ENCODE peak calls at places on chromosomes 5 and 9, in four cellular contexts. N, S, O and U are unnamed samples.
A peak's percentile ranks its signal among the peaks of the same experiment; 100 is the strongest.

GRCh38 chr5:111603446-111603827 is 91.1 kb upstream of the STARD4 start:
- DNase-seq in N (no peak), S (no peak), O (no peak), U (no peak)

GRCh38 chr9:25742241-25742640 is 64.0 kb upstream of the TUSC1 start:
- DNase-seq in N (no peak), S (no peak), O (no peak), U (no peak)

GRCh38 chr5:10145922-10146321 is 103.8 kb downstream of the ATPSCKMT start:
- DNase-seq in N (no peak), S (peak; percentile 44), O (no peak), U (no peak)

GRCh38 chr9:84668204-84669007 is 1.1 kb upstream of the NTRK2 start:
- DNase-seq in N (no peak), S (peak; percentile 61), O (peak; percentile 74), U (peak; percentile 61)

GRCh38 chr5:63398346-63398745 is 563.9 kb downstream of the HTR1A start:
- DNase-seq in N (no peak), S (no peak), O (no peak), U (no peak)

GRCh38 chr5:59579101-59579885 is 314.2 kb downstream of the PDE4D start:
- DNase-seq in N (no peak), S (no peak), O (no peak), U (no peak)

GRCh38 chr5:146904890-146905289 is 26.3 kb upstream of the PPP2R2B start:
- DNase-seq in N (no peak), S (no peak), O (no peak), U (no peak)

GRCh38 chr9:137113385-137114159 is 961 bp downstream of the DPP7 start:
- DNase-seq in N (peak; percentile 7), S (peak; percentile 62), O (no peak), U (peak; percentile 58)

GRCh38 chr5:61674403-61674802 is 342.3 kb downstream of the ZSWIM6 start:
- DNase-seq in N (no peak), S (no peak), O (no peak), U (no peak)

GRCh38 chr5:161432798-161433197 is 113.7 kb downstream of the GABRB2 start:
- DNase-seq in N (no peak), S (no peak), O (no peak), U (no peak)

GRCh38 chr9:76456202-76456926 is 2.6 kb upstream of the GCNT1 start:
- DNase-seq in N (peak; percentile 12), S (peak; percentile 42), O (no peak), U (peak; percentile 26)

GRCh38 chr9:83106272-83106671 is 43.3 kb upstream of the RASEF start:
- DNase-seq in N (no peak), S (no peak), O (no peak), U (no peak)

GRCh38 chr9:120982851-120983250 is 56.3 kb upstream of the TRAF1 start:
- DNase-seq in N (no peak), S (no peak), O (no peak), U (no peak)

GRCh38 chr5:50715001-50715400 is 48.6 kb downstream of the PARP8 start:
- DNase-seq in N (no peak), S (no peak), O (no peak), U (peak; percentile 10)

GRCh38 chr5:173775692-173776135 is 112.4 kb upstream of the CPEB4 start:
- DNase-seq in N (no peak), S (no peak), O (no peak), U (no peak)

GRCh38 chr5:132777209-132778069 is at the start of gene SEPTIN8:
- DNase-seq in N (peak; percentile 7), S (peak; percentile 54), O (peak; percentile 74), U (peak; percentile 82)

GRCh38 chr9:88302579-88303324 is 85.5 kb upstream of the SPIN1 start:
- DNase-seq in N (no peak), S (no peak), O (no peak), U (no peak)

GRCh38 chr5:39448504-39449128 is 23.8 kb upstream of the DAB2 start:
- DNase-seq in N (no peak), S (no peak), O (no peak), U (no peak)

GRCh38 chr5:112640495-112640894 is 97.2 kb upstream of the APC start:
- DNase-seq in N (no peak), S (no peak), O (no peak), U (no peak)

GRCh38 chr5:1724822-1725602 is 74.6 kb downstream of the MRPL36 start:
- DNase-seq in N (peak; percentile 18), S (no peak), O (no peak), U (no peak)
- TF ChIP-seq CTCF in N (no peak), S (no peak), O (no peak), U (no peak)

DNA sequence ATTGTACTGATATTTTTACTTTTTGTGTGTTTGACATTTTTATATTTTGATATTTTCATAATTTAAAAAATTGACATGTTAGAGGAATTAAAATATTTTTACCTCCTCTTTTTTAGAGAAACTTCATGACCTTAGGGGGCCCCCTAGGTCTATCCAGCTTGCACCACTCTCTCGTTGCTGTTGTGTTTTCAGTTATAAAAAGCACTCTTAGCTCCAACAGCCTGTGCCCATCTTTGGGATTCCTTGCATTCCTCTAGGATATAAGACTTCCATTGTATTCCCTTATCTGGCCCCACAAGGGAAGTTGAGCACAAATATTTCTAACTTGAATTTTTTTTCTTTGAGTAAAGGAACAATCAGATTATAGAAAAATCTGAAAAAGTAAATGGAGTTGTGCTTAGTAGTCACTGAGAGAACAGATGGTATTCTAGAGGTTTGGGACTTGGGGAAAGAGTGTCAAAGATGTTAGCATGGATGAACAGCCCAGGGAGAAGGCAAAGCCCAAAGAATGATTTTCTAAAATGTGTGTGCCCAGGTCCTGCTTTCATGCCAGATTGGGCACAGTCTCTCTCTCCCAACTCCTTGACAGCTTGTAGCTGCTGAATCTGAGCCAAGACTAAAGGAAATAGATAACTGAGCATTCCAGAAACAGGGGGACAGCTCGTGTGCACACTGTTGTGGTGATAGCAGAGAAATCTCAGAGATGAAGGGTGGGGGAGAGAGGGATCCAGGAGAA is 245.5 kb downstream of the SH3GL2 start:
- DNase-seq in N (no peak), S (no peak), O (no peak), U (no peak)
- TF ChIP-seq CTCF in N (no peak), S (no peak), O (no peak), U (no peak)

DNA sequence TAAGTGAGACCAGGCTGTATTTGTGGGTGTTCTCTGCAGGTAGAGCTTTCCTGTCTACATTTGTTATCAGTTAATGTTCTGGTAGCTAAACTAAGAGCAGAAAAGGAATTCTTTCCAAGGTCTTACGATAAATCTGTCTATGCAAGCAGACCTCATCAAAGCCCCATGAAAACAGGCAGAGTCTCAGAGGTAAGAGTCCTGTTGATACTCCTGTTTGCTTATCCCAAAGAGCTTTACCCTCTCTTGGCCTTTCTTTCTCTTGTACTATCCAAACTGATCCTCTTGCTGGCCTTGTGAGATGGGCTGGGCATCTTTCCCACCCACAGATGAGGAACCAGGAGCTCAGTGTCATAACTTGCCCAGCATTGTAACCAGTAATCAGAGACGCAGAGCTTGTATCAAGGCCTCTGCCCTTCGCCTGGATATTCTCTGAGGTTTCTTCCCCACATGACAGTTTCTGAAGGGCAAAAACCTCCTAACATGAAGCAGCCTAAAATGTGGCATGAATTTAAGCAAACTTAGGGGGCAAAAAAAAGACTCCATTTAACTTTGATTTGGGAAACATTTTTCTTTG is 33.5 kb downstream of the PRKACG start:
- DNase-seq in N (no peak), S (no peak), O (peak; percentile 49), U (no peak)
- TF ChIP-seq CTCF in N (no peak), S (no peak), O (no peak), U (no peak)

DNA sequence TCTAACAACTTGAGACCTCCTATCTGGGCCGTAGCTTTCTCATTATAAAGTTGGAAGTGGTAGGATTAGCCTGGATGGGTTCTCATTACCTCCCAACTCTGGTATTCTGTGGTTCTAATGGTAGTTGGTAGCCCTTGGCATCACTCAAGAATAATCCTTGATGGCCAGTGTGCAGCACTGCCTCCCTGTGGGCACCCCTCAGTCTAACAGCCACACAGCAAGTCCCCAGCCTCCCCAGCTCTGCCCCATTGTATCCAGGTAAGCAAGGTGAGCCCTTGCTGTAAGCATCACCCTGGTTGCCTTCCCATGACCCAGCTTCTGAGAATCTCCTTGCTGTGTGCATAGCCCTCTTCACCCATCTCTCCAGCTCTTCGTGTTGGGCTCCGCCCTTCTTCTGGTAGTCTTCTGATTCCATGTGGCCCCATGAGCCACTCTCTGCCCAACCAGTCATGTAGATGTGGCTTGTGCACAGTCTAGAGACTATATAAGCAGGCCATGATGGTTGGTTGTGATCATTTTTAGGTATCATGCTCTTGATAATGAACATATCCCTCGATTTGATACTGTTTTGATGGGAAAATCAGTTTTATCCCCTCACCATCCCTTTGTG is 57.6 kb upstream of the GRHPR start:
- DNase-seq in N (no peak), S (peak; percentile 74), O (no peak), U (no peak)
- TF ChIP-seq CTCF in N (no peak), S (peak; percentile 51), O (no peak), U (peak; percentile 31)

GRCh38 chr5:115374057-115374775 is 77.8 kb upstream of the CCDC112 start:
- DNase-seq in N (no peak), S (no peak), O (no peak), U (no peak)
- TF ChIP-seq CTCF in N (no peak), S (no peak), O (no peak), U (peak; percentile 18)

DNA sequence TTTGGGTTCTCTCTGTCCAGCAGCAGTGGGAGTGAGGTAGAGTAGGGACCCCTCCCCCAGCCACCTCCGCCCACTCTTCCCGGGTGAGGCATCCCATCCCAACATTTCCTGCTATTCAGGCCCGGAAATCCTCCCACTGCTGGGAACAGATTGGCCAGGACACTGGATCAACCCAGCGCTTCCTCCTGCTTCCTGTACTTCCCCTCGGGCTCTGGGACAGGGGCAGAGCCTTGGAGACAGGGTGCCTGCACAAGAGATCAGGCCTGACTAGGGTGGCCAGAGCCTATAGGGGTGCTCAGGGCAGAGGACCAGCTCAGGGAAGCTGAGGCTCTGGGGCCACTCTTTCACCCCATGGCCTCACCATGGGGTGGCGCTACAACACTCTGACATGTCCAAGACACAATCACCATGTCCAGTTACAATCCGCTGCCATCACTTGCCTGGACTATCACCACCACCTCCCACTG is 14.5 kb downstream of the SH2D3C start:
- DNase-seq in N (no peak), S (peak; percentile 51), O (peak; percentile 73), U (peak; percentile 45)
- TF ChIP-seq CTCF in N (peak; percentile 28), S (peak; percentile 42), O (peak; percentile 47), U (peak; percentile 62)

DNA sequence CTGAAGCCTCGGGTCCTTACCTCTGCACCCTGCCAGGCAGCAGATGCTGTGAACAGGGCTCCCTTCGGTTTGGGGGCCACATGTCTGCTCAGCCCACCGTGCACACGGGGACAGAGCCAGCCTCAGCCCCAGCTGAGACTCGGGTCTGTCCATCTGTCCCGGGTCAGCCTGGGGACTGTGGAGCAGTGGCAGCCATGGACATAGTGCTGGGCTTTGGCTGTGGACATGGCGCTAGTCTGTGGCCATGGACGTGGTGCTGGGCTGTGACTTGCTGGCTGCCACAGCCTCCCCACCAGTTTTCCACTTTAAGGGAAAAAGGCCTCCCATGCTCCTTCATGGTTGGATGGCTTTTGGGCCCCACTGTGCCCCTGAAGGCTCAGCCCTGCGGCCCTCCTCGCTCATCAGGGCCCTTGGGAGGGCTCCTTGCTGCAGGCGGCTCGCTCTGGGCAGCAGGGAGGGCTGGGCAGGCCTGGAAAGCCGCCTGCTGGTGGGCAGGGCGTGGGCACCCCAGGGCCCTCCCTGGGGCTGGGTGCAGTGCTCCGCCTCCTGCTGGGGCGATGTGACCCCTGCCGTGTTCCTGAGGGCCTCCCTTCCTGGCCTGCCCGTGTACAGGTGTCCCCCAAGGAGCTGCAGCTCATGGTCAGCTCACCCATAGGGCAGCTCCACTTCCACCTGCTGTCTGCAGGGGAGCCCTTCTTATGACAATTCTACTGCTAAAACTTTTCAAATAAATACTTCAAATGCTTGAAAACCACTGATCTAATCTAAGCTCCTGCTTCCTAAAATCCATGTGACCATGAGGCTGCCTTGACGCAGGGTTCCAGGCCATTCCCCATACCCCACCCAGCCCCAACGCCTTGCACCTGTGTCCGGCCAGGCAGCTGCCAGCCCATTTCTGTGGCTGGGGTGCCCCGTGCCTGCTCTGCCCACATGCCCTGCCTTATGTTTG is 112.1 kb upstream of the LMX1B start:
- DNase-seq in N (no peak), S (no peak), O (no peak), U (no peak)
- TF ChIP-seq CTCF in N (no peak), S (no peak), O (no peak), U (no peak)

GRCh38 chr9:95116002-95116819 is 201.3 kb downstream of the FANCC start:
- DNase-seq in N (no peak), S (no peak), O (no peak), U (no peak)
- TF ChIP-seq CTCF in N (no peak), S (no peak), O (peak; percentile 19), U (peak; percentile 15)